ENCODE peak calls at places on chromosomes 4 and X, in five cellular contexts. R is neuronal stem cell, C is mesenchymal stem cell, I is H1, E is trophoblast cell. J is an unnamed sample.

GRCh38 chr4:33996075-33996718 is 2248.1 kb downstream of the ARAP2 start:
- DNase-seq in R (no peak), I (no peak), C (no peak), E (no peak), J (no peak)

GRCh38 chrX:72107320-72107719 is 24.4 kb downstream of the RTL5 start:
- DNase-seq in I (no peak), E (peak), C (peak), R (no peak), J (peak)

GRCh38 chrX:129957241-129958099 is 25.0 kb upstream of the BCORL1 start:
- DNase-seq in I (no peak), C (peak), E (peak), R (no peak), J (peak)

GRCh38 chr4:20889901-20890300 is 189.6 kb downstream of the PACRGL start:
- DNase-seq in I (no peak), E (peak), C (no peak), R (no peak), J (no peak)

GRCh38 chrX:37658352-37659030 is 27.1 kb upstream of the XK start:
- DNase-seq in R (no peak), E (no peak), C (no peak), I (no peak), J (no peak)

GRCh38 chrX:56783996-56784620 is 55.1 kb downstream of the NBDY start:
- DNase-seq in C (no peak), E (peak), I (no peak), R (no peak), J (no peak)

GRCh38 chr4:123421227-123421941 is 24.8 kb downstream of the SPRY1 start:
- DNase-seq in R (no peak), C (peak), E (no peak), I (no peak), J (no peak)

GRCh38 chr4:4396628-4397440 is 9.9 kb downstream of the NSG1 start:
- DNase-seq in E (no peak), I (no peak), R (no peak), C (peak), J (peak)

GRCh38 chr4:7797330-7797729 is 142.3 kb downstream of the AFAP1 start:
- DNase-seq in I (no peak), C (no peak), E (no peak), R (no peak), J (no peak)

GRCh38 chrX:48626401-48627298 is 29.4 kb downstream of the WDR13 start:
- DNase-seq in R (no peak), I (no peak), C (peak), E (no peak), J (no peak)

GRCh38 chr4:145933134-145933533 is 5.5 kb downstream of the ZNF827 start:
- DNase-seq in C (no peak), E (no peak), I (no peak), R (no peak), J (no peak)

GRCh38 chr4:31185014-31185585 is 464.9 kb downstream of the PCDH7 start:
- DNase-seq in C (no peak), E (no peak), I (no peak), R (no peak), J (no peak)

GRCh38 chr4:169179609-169180526 is 90.9 kb downstream of the SH3RF1 start:
- DNase-seq in I (no peak), E (peak), R (no peak), C (peak), J (no peak)

GRCh38 chrX:136778914-136779313 is 1.8 kb downstream of the ARHGEF6 start:
- DNase-seq in I (no peak), E (no peak), R (no peak), C (no peak), J (no peak)

GRCh38 chr4:16457944-16458343 is 231.7 kb upstream of the TAPT1 start:
- DNase-seq in R (no peak), I (no peak), C (no peak), E (no peak), J (no peak)

GRCh38 chr4:124111922-124112321 is 600.6 kb downstream of the ANKRD50 start:
- DNase-seq in I (no peak), E (peak), C (peak), R (peak), J (peak)

GRCh38 chr4:73698217-73698616 is 42.2 kb upstream of the CXCL8 start:
- DNase-seq in I (no peak), E (no peak), R (no peak), C (no peak), J (no peak)

GRCh38 chr4:29309050-29309449 is 1411.1 kb upstream of the PCDH7 start:
- DNase-seq in E (no peak), R (no peak), C (peak), I (no peak), J (no peak)

GRCh38 chr4:26490111-26490979 is at the start of gene CCKAR:
- DNase-seq in C (no peak), E (no peak), R (no peak), I (no peak), J (no peak)

GRCh38 chr4:112130903-112131302 is 14.4 kb upstream of the FAM241A start:
- DNase-seq in E (no peak), R (no peak), C (no peak), I (no peak), J (peak)

GRCh38 chr4:13990596-13991589 is 363.4 kb upstream of the BOD1L1 start:
- DNase-seq in E (no peak), C (peak), R (no peak), I (no peak), J (no peak)

GRCh38 chr4:138910201-138910913 is 105.2 kb upstream of the NOCT start:
- DNase-seq in R (no peak), C (peak), E (no peak), I (no peak), J (no peak)

GRCh38 chrX:11629593-11630211 is 36.0 kb downstream of the ARHGAP6 start:
- DNase-seq in E (no peak), I (no peak), C (peak), R (no peak), J (no peak)

GRCh38 chrX:147570483-147570882 is 341.2 kb upstream of the FMR1 start:
- DNase-seq in C (no peak), I (no peak), E (no peak), R (no peak), J (no peak)

GRCh38 chrX:25659317-25659716 is 478.8 kb upstream of the MAGEB18 start:
- DNase-seq in E (no peak), I (no peak), R (no peak), C (no peak), J (no peak)

GRCh38 chr4:70651864-70652506 is 14.3 kb downstream of the JCHAIN start:
- DNase-seq in E (no peak), R (peak), C (peak), I (peak), J (peak)

GRCh38 chr4:69760455-69760854 is at the start of gene SULT1B1:
- DNase-seq in I (no peak), C (peak), R (no peak), E (no peak), J (no peak)

GRCh38 chr4:28117067-28117756 is 1256.6 kb downstream of the STIM2 start:
- DNase-seq in E (no peak), I (no peak), C (no peak), R (no peak), J (peak)

GRCh38 chr4:148893095-148893494 is 450.9 kb upstream of the NR3C2 start:
- DNase-seq in C (no peak), R (no peak), E (no peak), I (no peak), J (no peak)

GRCh38 chr4:39157520-39157919 is 24.8 kb upstream of the WDR19 start:
- DNase-seq in I (no peak), E (no peak), C (no peak), R (no peak), J (no peak)

GRCh38 chrX:70970482-70970999 is 39.6 kb upstream of the SLC7A3 start:
- DNase-seq in I (no peak), C (peak), R (no peak), E (no peak), J (no peak)

GRCh38 chr4:156662921-156663320 is 308.7 kb downstream of the PDGFC start:
- DNase-seq in C (no peak), E (no peak), R (no peak), I (no peak), J (no peak)

GRCh38 chr4:185520119-185520518 is 15.2 kb downstream of the PDLIM3 start:
- DNase-seq in R (no peak), E (no peak), I (no peak), C (peak), J (no peak)

GRCh38 chr4:80308466-80308822 is 27.1 kb upstream of the CFAP299 start:
- DNase-seq in I (no peak), C (no peak), R (no peak), E (no peak), J (no peak)

GRCh38 chr4:176778063-176778462 is 14.7 kb downstream of the VEGFC start:
- DNase-seq in I (no peak), E (no peak), C (peak), R (no peak), J (no peak)

GRCh38 chr4:72365016-72365415 is 204.0 kb downstream of the ADAMTS3 start:
- DNase-seq in E (peak), R (no peak), C (no peak), I (no peak), J (no peak)
- H2BK12ac ChIP-seq in E (no peak), R (no peak), C (no peak), I (no peak), J (no peak)

DNA sequence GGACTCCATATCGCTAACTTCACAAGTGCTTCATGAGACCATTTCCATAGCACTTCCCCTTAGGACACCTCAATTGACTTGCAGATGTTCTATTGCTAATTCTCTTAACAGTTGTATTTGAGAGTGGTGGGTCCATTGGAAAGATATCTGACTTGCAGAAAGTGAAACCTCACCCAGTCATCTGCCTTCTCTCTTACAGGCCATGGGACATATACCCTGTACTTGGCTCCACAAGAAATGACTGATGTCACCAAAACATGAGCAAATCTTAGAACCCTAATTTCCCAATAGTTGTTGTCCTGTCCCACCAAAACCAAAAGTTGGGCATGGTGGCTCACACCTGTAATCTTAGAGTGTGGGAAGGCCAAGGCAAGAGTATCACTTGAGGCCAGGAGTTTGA is 101.9 kb upstream of the MAML3 start:
- DNase-seq in C (no peak), I (no peak), R (no peak), E (no peak), J (no peak)
- H3K4ac ChIP-seq in C (no peak), I (no peak), R (no peak), E (no peak), J (no peak)

DNA sequence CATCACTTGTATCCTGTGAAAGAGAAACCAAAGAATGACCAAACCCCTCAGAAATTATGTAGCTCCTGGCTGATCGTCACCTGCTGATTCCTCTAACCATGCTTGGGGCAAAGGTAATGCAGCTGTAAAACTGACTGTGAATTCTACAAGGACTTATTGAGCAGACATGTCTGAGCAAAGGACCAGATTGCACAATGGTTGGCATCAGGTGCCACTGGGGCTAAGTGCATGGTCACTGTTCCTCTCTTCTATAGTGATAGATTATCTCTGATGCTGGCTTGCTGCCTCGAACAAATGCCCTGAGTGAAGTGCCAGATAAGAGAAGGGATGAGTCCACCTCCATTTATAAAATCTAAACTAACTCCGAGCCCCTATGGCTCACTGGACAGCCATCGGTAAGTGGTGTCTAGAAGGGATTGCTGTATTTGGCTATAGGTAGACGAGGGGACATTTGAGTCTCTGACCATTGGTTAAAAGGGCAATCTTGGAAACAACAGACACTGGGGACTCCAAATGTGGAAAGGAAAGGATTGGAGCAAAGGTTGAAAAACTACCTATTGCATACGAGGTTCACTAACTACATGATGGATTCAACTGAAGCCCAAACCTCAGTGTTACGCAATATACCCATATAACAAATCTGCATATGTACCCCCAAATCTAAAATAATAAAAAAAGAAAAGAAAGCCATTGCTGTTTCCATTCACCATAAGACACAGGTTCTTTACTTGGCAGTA is 110.8 kb upstream of the IGSF1 start:
- DNase-seq in R (no peak), C (no peak), I (no peak), E (no peak), J (no peak)
- H2BK12ac ChIP-seq in R (no peak), C (no peak), I (no peak), E (no peak), J (no peak)

GRCh38 chrX:29652484-29652883 is 562.9 kb upstream of the MAGEB2 start:
- DNase-seq in I (no peak), C (peak), R (no peak), E (no peak), J (no peak)
- H3K4ac ChIP-seq in I (no peak), C (no peak), R (no peak), E (no peak), J (no peak)

GRCh38 chr4:163419074-163419473 is 54.5 kb downstream of the TKTL2 start:
- DNase-seq in R (no peak), I (no peak), E (no peak), C (no peak), J (no peak)

GRCh38 chr4:163415668-163416067 is 57.9 kb downstream of the TKTL2 start:
- DNase-seq in I (no peak), R (no peak), E (no peak), C (no peak), J (no peak)
- H2BK12ac ChIP-seq in I (no peak), R (no peak), E (no peak), C (no peak), J (no peak)

J was measured in H9.